ENCODE peak calls at places on chromosome 1, in seven cellular contexts. M is activated CD4-positive, alpha-beta T cell treated with anti-CD3 and anti-CD28 coated beads, Interleukin-2, amount 50 U/mL, for 48 hours; D is substantia nigra; X is Caki2; E is A549; I is stimulated activated CD4-positive, alpha-beta T cell treated with anti-CD3 and anti-CD28 coated beads, Interleukin-4, amount 100 ng/mL, for 4 hours; Q is AG08396. B is an unnamed sample.

GRCh38 chr1:186681806-186682205 is 1.6 kb upstream of the PTGS2 start:
- DNase-seq in I (no peak), X (no peak), E (peak), D (no peak), M (no peak), Q (no peak), B (no peak)

GRCh38 chr1:91885331-91885715 is 628 bp downstream of the TGFBR3 start:
- DNase-seq in E (no peak), X (no peak), D (no peak), I (peak), M (peak), Q (peak), B (peak)

GRCh38 chr1:111565079-111565478 is 54.5 kb upstream of the RAP1A start:
- DNase-seq in X (no peak), M (no peak), D (peak), E (no peak), Q (peak), I (no peak), B (no peak)

GRCh38 chr1:14835725-14836124 is 237.2 kb downstream of the KAZN start:
- DNase-seq in M (no peak), E (no peak), I (no peak), X (no peak), Q (peak), D (no peak), B (no peak)

GRCh38 chr1:47569681-47570470 is 132.0 kb downstream of the FOXD2 start:
- DNase-seq in M (no peak), E (peak), X (peak), Q (peak), I (no peak), D (no peak), B (no peak)

GRCh38 chr1:96364576-96364975 is 357.0 kb upstream of the PTBP2 start:
- DNase-seq in X (no peak), E (no peak), M (no peak), I (no peak), Q (no peak), D (no peak), B (no peak)

GRCh38 chr1:19445417-19446342 is 39.7 kb downstream of the CAPZB start:
- DNase-seq in I (no peak), Q (no peak), X (peak), D (no peak), E (peak), M (no peak), B (no peak)

GRCh38 chr1:203880606-203881005 is 19.2 kb downstream of the SNRPE start:
- DNase-seq in E (no peak), Q (no peak), M (no peak), I (no peak), X (no peak), D (no peak), B (no peak)

GRCh38 chr1:67749263-67749843 is 64.4 kb downstream of the GADD45A start:
- DNase-seq in X (no peak), I (no peak), E (no peak), Q (no peak), M (no peak), D (no peak), B (no peak)

GRCh38 chr1:211591980-211592493 is 13.1 kb upstream of the SLC30A1 start:
- DNase-seq in X (peak), E (no peak), Q (peak), D (no peak), I (no peak), M (no peak), B (no peak)

GRCh38 chr1:1483714-1484113 is 12.1 kb downstream of the ATAD3B start:
- DNase-seq in D (no peak), M (no peak), X (no peak), Q (no peak), I (no peak), E (no peak), B (no peak)

GRCh38 chr1:147853391-147853790 is 49.2 kb upstream of the GJA8 start:
- DNase-seq in I (no peak), M (no peak), Q (no peak), X (no peak), D (no peak), E (no peak), B (no peak)

GRCh38 chr1:192993426-192994085 is 65.6 kb downstream of the UCHL5 start:
- DNase-seq in M (no peak), X (no peak), I (no peak), D (no peak), Q (no peak), E (no peak), B (no peak)

GRCh38 chr1:20483833-20484525 is 2.0 kb downstream of the CAMK2N1 start:
- DNase-seq in E (peak), X (peak), I (no peak), Q (no peak), M (peak), D (no peak), B (no peak)

GRCh38 chr1:220747426-220748090 is 564 bp upstream of the MTARC2 start:
- DNase-seq in I (no peak), E (no peak), Q (no peak), M (no peak), D (no peak), X (no peak), B (no peak)